ENCODE peak calls at places on chromosomes 12 and 14, in ten cellular contexts. B is ecto neural progenitor cell, H is endodermal cell, I is GM20000, S is stomach, D is left cardiac atrium, Z is ascending aorta, C is G401, A is immature natural killer cell, V is kidney tubule cell. Y is an unnamed sample.

GRCh38 chr14:93114713-93115068 is 1.0 kb downstream of the ITPK1 start:
- DNase-seq in B (no peak), H (peak), I (no peak), S (peak), D (no peak), Z (no peak), C (no peak), A (no peak), V (no peak), Y (no peak)

GRCh38 chr12:53229454-53229853 is 2.6 kb downstream of the RARG start:
- DNase-seq in B (no peak), H (no peak), I (no peak), S (no peak), D (peak), Z (no peak), C (no peak), A (no peak), V (no peak), Y (no peak)

GRCh38 chr12:6914246-6914947 is at the start of gene ENO2:
- DNase-seq in B (peak), H (peak), I (peak), S (peak), D (peak), Z (peak), C (peak), A (peak), V (peak), Y (peak)

GRCh38 chr14:61388173-61388975 is 67.0 kb downstream of the PRKCH start:
- DNase-seq in B (no peak), H (no peak), I (peak), S (no peak), D (no peak), Z (no peak), C (no peak), A (peak), V (peak), Y (no peak)

GRCh38 chr12:26177303-26177702 is 18.1 kb upstream of the SSPN start:
- DNase-seq in B (no peak), H (no peak), I (no peak), S (no peak), D (no peak), Z (no peak), C (no peak), A (no peak), V (peak), Y (no peak)

GRCh38 chr12:67069451-67070306 is 199.5 kb upstream of the CAND1 start:
- DNase-seq in B (peak), H (peak), I (peak), S (peak), D (peak), Z (no peak), C (no peak), A (no peak), V (peak), Y (no peak)

GRCh38 chr12:130367003-130367402 is 29.3 kb downstream of the PIWIL1 start:
- DNase-seq in B (no peak), H (no peak), I (no peak), S (no peak), D (no peak), Z (no peak), C (no peak), A (no peak), V (no peak), Y (no peak)

GRCh38 chr14:89641495-89642162 is 224.6 kb upstream of the FOXN3 start:
- DNase-seq in B (no peak), H (no peak), I (peak), S (no peak), D (no peak), Z (no peak), C (no peak), A (peak), V (no peak), Y (no peak)

GRCh38 chr12:95591731-95592130 is 40.5 kb upstream of the USP44 start:
- DNase-seq in B (peak), H (no peak), I (no peak), S (no peak), D (no peak), Z (no peak), C (no peak), A (no peak), V (peak), Y (no peak)

GRCh38 chr14:95523818-95524448 is 7.5 kb upstream of the SYNE3 start:
- DNase-seq in B (no peak), H (peak), I (no peak), S (peak), D (no peak), Z (no peak), C (no peak), A (no peak), V (no peak), Y (no peak)

GRCh38 chr12:98439471-98440164 is 75.8 kb upstream of the TMPO start:
- DNase-seq in B (no peak), H (peak), I (no peak), S (no peak), D (no peak), Z (no peak), C (no peak), A (no peak), V (no peak), Y (no peak)

GRCh38 chr12:5718680-5719079 is 226.4 kb downstream of the ANO2 start:
- DNase-seq in B (peak), H (no peak), I (no peak), S (no peak), D (peak), Z (no peak), C (no peak), A (no peak), V (no peak), Y (no peak)

GRCh38 chr12:65466906-65467305 is 188.4 kb downstream of the MSRB3 start:
- DNase-seq in B (no peak), H (no peak), I (no peak), S (no peak), D (no peak), Z (no peak), C (no peak), A (no peak), V (no peak), Y (no peak)

GRCh38 chr12:52260351-52261210 is 13.9 kb upstream of the KRT86 start:
- DNase-seq in B (no peak), H (no peak), I (no peak), S (no peak), D (no peak), Z (no peak), C (no peak), A (no peak), V (no peak), Y (no peak)

GRCh38 chr14:54002653-54003052 is 46.0 kb upstream of the BMP4 start:
- DNase-seq in B (no peak), H (no peak), I (no peak), S (no peak), D (no peak), Z (no peak), C (peak), A (no peak), V (peak), Y (no peak)

GRCh38 chr14:89351364-89351957 is 65.6 kb downstream of the FOXN3 start:
- DNase-seq in B (no peak), H (peak), I (peak), S (peak), D (no peak), Z (no peak), C (no peak), A (peak), V (no peak), Y (no peak)

GRCh38 chr12:94575645-94576393 is 74.5 kb downstream of the TMCC3 start:
- DNase-seq in B (no peak), H (no peak), I (no peak), S (no peak), D (no peak), Z (no peak), C (no peak), A (no peak), V (no peak), Y (no peak)

GRCh38 chr14:99732436-99733220 is 48.5 kb downstream of the CYP46A1 start:
- DNase-seq in B (peak), H (peak), I (no peak), S (no peak), D (peak), Z (peak), C (no peak), A (no peak), V (no peak), Y (no peak)

GRCh38 chr14:44612002-44612401 is 104.9 kb upstream of the FSCB start:
- DNase-seq in B (no peak), H (no peak), I (no peak), S (no peak), D (no peak), Z (no peak), C (no peak), A (no peak), V (no peak), Y (no peak)

GRCh38 chr12:132559652-132560420 is 50.5 kb downstream of the LRCOL1 start:
- DNase-seq in B (peak), H (peak), I (peak), S (peak), D (peak), Z (no peak), C (peak), A (no peak), V (peak), Y (no peak)

GRCh38 chr12:90028620-90029051 is 320.0 kb upstream of the ATP2B1 start:
- DNase-seq in B (no peak), H (no peak), I (no peak), S (no peak), D (no peak), Z (no peak), C (no peak), A (no peak), V (peak), Y (no peak)

GRCh38 chr12:43336962-43337555 is 214.9 kb downstream of the ADAMTS20 start:
- DNase-seq in B (no peak), H (no peak), I (peak), S (no peak), D (no peak), Z (no peak), C (no peak), A (no peak), V (peak), Y (no peak)

GRCh38 chr14:100065942-100066574 is 836 bp downstream of the EVL start:
- DNase-seq in B (no peak), H (no peak), I (peak), S (peak), D (no peak), Z (no peak), C (no peak), A (peak), V (no peak), Y (no peak)

GRCh38 chr14:106318700-106319099 is 792.3 kb downstream of the TMEM121 start:
- DNase-seq in B (no peak), H (no peak), I (peak), S (no peak), D (no peak), Z (no peak), C (no peak), A (no peak), V (no peak), Y (no peak)

GRCh38 chr14:31950760-31951637 is 126.1 kb upstream of the ARHGAP5 start:
- DNase-seq in B (peak), H (peak), I (no peak), S (peak), D (peak), Z (no peak), C (no peak), A (no peak), V (peak), Y (no peak)

GRCh38 chr14:99568567-99569560 is 35.1 kb downstream of the CCDC85C start:
- DNase-seq in B (no peak), H (no peak), I (no peak), S (peak), D (no peak), Z (no peak), C (no peak), A (no peak), V (peak), Y (no peak)

GRCh38 chr12:128455849-128456248 is 188.9 kb downstream of the TMEM132C start:
- DNase-seq in B (no peak), H (no peak), I (no peak), S (no peak), D (no peak), Z (no peak), C (no peak), A (no peak), V (no peak), Y (no peak)

GRCh38 chr12:62604856-62605255 is 138.2 kb downstream of the MON2 start:
- DNase-seq in B (no peak), H (no peak), I (no peak), S (no peak), D (no peak), Z (no peak), C (peak), A (no peak), V (peak), Y (no peak)

GRCh38 chr14:105647784-105648608 is 121.6 kb downstream of the TMEM121 start:
- DNase-seq in B (peak), H (no peak), I (no peak), S (no peak), D (no peak), Z (no peak), C (no peak), A (no peak), V (no peak), Y (no peak)

GRCh38 chr14:74500417-74501134 is 7.0 kb downstream of the ISCA2 start:
- DNase-seq in B (peak), H (peak), I (no peak), S (no peak), D (no peak), Z (no peak), C (no peak), A (no peak), V (no peak), Y (no peak)

GRCh38 chr14:102320033-102320660 is 601 bp downstream of the ZNF839 start:
- DNase-seq in B (peak), H (peak), I (peak), S (peak), D (peak), Z (peak), C (peak), A (peak), V (peak), Y (no peak)

GRCh38 chr12:57616383-57617101 is 5.3 kb downstream of the ARHGEF25 start:
- DNase-seq in B (no peak), H (no peak), I (no peak), S (no peak), D (no peak), Z (no peak), C (no peak), A (no peak), V (peak), Y (no peak)

GRCh38 chr12:52080403-52081201 is 1.1 kb downstream of the SMIM41 start:
- DNase-seq in B (peak), H (no peak), I (no peak), S (no peak), D (no peak), Z (no peak), C (no peak), A (no peak), V (no peak), Y (no peak)

GRCh38 chr14:30876692-30877091 is 2.3 kb downstream of the COCH start:
- DNase-seq in B (no peak), H (no peak), I (no peak), S (no peak), D (no peak), Z (no peak), C (no peak), A (no peak), V (no peak), Y (no peak)

Y was measured in thoracic aorta.